ENCODE peak calls at places on chromosomes 2 and 18, in six cellular contexts. Y is ovary, L is neural progenitor cell, N is stomach, O is IMR-90, D is H9. V is an unnamed sample.

GRCh38 chr2:217325810-217326209 is 465.9 kb upstream of the TNP1 start:
- DNase-seq in Y (no peak), O (no peak), L (no peak), N (no peak), D (no peak), V (no peak)

GRCh38 chr2:39228413-39229209 is 15.2 kb downstream of the CDKL4 start:
- DNase-seq in Y (no peak), N (no peak), O (no peak), D (peak), L (peak), V (no peak)

GRCh38 chr2:186903183-186903582 is 54.2 kb upstream of the ZSWIM2 start:
- DNase-seq in O (no peak), L (no peak), N (no peak), D (no peak), Y (no peak), V (no peak)

GRCh38 chr2:121133551-121134319 is 151.3 kb downstream of the TFCP2L1 start:
- DNase-seq in N (no peak), O (no peak), L (no peak), Y (no peak), D (no peak), V (no peak)

GRCh38 chr2:241373449-241373848 is 17.4 kb downstream of the FARP2 start:
- DNase-seq in N (no peak), L (no peak), O (no peak), Y (no peak), D (no peak), V (no peak)

GRCh38 chr2:197426723-197427122 is 8.1 kb downstream of the SF3B1 start:
- DNase-seq in Y (no peak), L (no peak), O (no peak), D (no peak), N (no peak), V (no peak)

GRCh38 chr2:176140520-176141317 is 10.6 kb upstream of the HOXD4 start:
- DNase-seq in Y (peak), L (peak), N (peak), O (peak), D (peak), V (no peak)

GRCh38 chr2:239055756-239056493 is 208.0 kb downstream of the TWIST2 start:
- DNase-seq in N (no peak), Y (no peak), L (no peak), D (no peak), O (no peak), V (no peak)

GRCh38 chr18:48134609-48135008 is 204.2 kb upstream of the SMAD2 start:
- DNase-seq in Y (no peak), O (no peak), L (no peak), D (no peak), N (no peak), V (no peak)

GRCh38 chr2:107627164-107627563 is 199.5 kb upstream of the RGPD4 start:
- DNase-seq in Y (no peak), D (no peak), N (no peak), L (no peak), O (no peak), V (no peak)

GRCh38 chr2:129139380-129139779 is 820.7 kb upstream of the HS6ST1 start:
- DNase-seq in O (no peak), Y (no peak), N (no peak), D (no peak), L (no peak), V (no peak)
- H3K27ac ChIP-seq in O (no peak), Y (no peak), N (no peak), D (no peak), L (no peak), V (no peak)

GRCh38 chr18:5060543-5060942 is 136.5 kb downstream of the AKAIN1 start:
- DNase-seq in O (no peak), D (no peak), Y (no peak), L (no peak), N (no peak), V (no peak)

GRCh38 chr18:5061785-5062184 is 135.3 kb downstream of the AKAIN1 start:
- DNase-seq in D (no peak), N (no peak), O (no peak), Y (no peak), L (no peak), V (peak)

GRCh38 chr18:5064846-5065245 is 132.2 kb downstream of the AKAIN1 start:
- DNase-seq in O (no peak), D (no peak), Y (no peak), L (no peak), N (no peak), V (no peak)

GRCh38 chr18:5068856-5069255 is 128.2 kb downstream of the AKAIN1 start:
- DNase-seq in O (no peak), D (no peak), N (no peak), Y (no peak), L (no peak), V (no peak)

DNA sequence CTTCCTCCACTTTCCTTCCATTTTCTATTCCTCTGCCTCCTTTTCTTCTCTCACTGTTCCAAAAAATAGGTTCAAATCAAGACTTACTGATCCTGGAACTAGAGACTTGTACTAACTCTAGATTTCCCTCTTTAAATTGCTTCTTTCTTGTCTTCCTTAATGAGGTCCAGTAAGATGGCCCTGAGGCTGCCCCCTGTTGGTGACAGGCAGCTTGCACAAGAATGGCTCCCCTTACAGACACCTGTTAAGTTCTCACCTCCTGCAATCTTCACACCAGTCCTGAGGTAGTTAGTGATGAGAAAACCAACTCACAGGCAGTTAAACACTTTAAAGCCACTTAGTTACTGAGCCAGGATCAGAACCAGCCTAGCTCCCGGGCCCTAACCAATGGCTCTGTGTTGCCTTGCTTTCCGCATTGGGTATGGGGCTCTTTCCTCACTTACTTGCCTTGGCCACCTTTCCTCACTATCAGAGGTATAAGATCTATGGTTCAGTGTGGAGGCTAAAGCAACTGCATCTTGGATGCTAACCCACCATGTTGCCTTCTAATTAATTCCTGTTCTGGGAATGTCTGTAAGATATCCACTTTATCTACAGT is 130.6 kb downstream of the AKAIN1 start:
- DNase-seq in N (no peak), O (no peak), D (peak), L (peak), Y (no peak), V (no peak)
- TF ChIP-seq CTCF in N (no peak), O (no peak), D (peak), L (peak), Y (no peak), V (no peak)

GRCh38 chr2:152556506-152556905 is 160.8 kb downstream of the PRPF40A start:
- DNase-seq in L (no peak), N (no peak), O (no peak), D (no peak), Y (no peak), V (no peak)

GRCh38 chr2:152553518-152553917 is 163.7 kb downstream of the PRPF40A start:
- DNase-seq in Y (no peak), D (no peak), O (no peak), L (no peak), N (no peak), V (no peak)

GRCh38 chr2:152552868-152553267 is 164.4 kb downstream of the PRPF40A start:
- DNase-seq in N (no peak), O (no peak), D (no peak), Y (no peak), L (no peak), V (no peak)

GRCh38 chr2:152557273-152557879 is 159.9 kb downstream of the PRPF40A start:
- DNase-seq in N (no peak), L (no peak), Y (no peak), O (no peak), D (no peak), V (no peak)

DNA sequence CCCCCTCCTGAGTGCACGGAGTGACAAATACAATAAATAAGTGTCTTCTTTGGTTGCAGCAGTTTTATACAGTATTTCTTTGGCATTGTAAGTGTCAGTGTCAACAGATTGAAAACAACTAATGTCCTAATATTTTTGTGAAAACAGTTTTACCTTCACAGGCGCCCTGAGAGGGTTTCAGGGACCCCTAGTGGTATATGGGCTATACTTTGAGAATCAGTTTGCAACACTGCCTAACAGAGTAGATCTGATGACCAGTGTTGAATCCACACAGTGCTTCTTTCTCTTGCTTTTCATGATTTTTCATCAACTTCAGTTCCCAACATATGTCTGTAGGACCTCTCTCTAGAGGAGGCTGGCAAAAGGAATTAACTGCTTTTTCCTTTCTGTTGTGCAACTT is 162.2 kb downstream of the PRPF40A start:
- DNase-seq in N (no peak), O (no peak), D (no peak), Y (no peak), L (peak), V (no peak)
- H3K27ac ChIP-seq in N (no peak), O (no peak), D (no peak), Y (no peak), L (no peak), V (no peak)

GRCh38 chr2:159272166-159272565 is 14.3 kb downstream of the WDSUB1 start:
- DNase-seq in D (no peak), O (no peak), L (peak), N (no peak), Y (no peak), V (no peak)

GRCh38 chr2:159266554-159266953 is 19.9 kb downstream of the WDSUB1 start:
- DNase-seq in O (no peak), N (no peak), D (no peak), L (no peak), Y (no peak), V (no peak)

GRCh38 chr2:159267926-159268325 is 18.6 kb downstream of the WDSUB1 start:
- DNase-seq in N (no peak), D (no peak), L (no peak), Y (no peak), O (peak), V (no peak)

GRCh38 chr2:159275111-159275510 is 11.4 kb downstream of the WDSUB1 start:
- DNase-seq in L (no peak), O (no peak), N (no peak), Y (no peak), D (no peak), V (no peak)

DNA sequence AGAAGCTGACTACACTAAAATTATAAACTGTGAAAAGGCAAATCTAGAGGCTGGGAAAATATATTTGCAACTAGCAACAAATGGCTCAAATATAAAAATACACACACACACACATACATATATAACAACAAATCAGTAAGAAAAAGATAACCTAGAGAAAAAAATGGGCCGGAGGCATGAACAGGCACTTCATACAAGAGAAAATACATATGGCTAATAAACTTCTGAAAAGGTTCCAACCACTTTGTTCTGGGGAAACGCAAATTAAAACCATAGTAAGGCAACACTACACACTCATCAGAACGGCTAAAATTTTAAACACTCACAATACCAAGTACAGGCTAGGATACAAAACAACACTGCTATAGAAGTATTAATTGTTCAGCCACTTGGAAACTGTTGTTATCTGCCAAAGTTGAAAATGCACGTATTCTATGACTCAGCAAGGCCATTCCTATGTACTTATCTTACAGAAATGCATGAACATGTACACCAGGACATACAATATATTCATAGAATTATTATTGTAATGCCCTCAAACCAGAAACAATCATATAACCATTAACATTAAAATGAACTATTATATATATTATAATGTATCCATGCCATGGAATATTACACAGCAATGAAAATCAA is 15.6 kb downstream of the WDSUB1 start:
- DNase-seq in L (no peak), Y (no peak), D (no peak), O (no peak), N (no peak), V (no peak)
- TF ChIP-seq CTCF in L (no peak), Y (no peak), D (no peak), O (no peak), N (no peak), V (no peak)

DNA sequence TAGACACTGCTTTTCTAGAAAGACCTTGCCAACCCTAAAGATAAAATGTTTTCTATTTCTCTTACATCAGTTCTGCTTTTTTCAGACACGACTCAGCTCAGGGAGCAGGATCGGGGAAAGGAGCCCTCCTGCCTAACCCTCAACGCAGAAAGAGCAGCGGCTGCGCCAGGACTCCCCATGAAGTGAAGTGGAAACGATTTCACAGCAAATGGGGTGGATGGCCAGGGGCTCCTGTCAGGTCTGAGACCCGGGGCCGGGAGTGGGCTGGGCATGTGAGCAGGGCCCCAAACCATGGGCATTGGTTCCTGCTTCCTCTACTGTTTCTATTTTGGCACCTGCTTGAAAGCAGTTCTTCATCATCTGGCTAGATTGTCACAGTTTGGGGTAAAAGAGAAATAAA is 89.4 kb upstream of the PXDN start:
- DNase-seq in D (no peak), O (no peak), Y (no peak), L (no peak), N (no peak), V (no peak)
- H3K27ac ChIP-seq in D (no peak), O (no peak), Y (no peak), L (no peak), N (no peak), V (no peak)

GRCh38 chr18:35511833-35512232 is 14.1 kb upstream of the INO80C start:
- DNase-seq in Y (no peak), D (no peak), O (no peak), L (no peak), N (no peak), V (no peak)
- TF ChIP-seq CTCF in Y (no peak), D (peak), O (no peak), L (no peak), N (peak), V (peak)

GRCh38 chr2:199869653-199870052 is 18.7 kb upstream of the FTCDNL1 start:
- DNase-seq in O (no peak), L (no peak), N (no peak), Y (no peak), D (no peak), V (no peak)

GRCh38 chr2:199870581-199870980 is 19.6 kb upstream of the FTCDNL1 start:
- DNase-seq in N (no peak), O (peak), Y (no peak), L (no peak), D (no peak), V (no peak)

GRCh38 chr2:199869227-199869541 is 18.2 kb upstream of the FTCDNL1 start:
- DNase-seq in D (no peak), N (no peak), Y (no peak), O (no peak), L (no peak), V (no peak)

GRCh38 chr2:199875400-199875799 is 24.4 kb upstream of the FTCDNL1 start:
- DNase-seq in D (no peak), L (no peak), Y (no peak), N (no peak), O (no peak), V (no peak)

GRCh38 chr2:199874209-199874608 is 23.2 kb upstream of the FTCDNL1 start:
- DNase-seq in N (no peak), Y (no peak), D (no peak), L (no peak), O (no peak), V (no peak)
- H3K27ac ChIP-seq in N (no peak), Y (no peak), D (no peak), L (no peak), O (no peak), V (no peak)

GRCh38 chr2:118186110-118186857 is 98.0 kb downstream of the INSIG2 start:
- DNase-seq in O (peak), N (peak), L (peak), D (peak), Y (peak), V (peak)
- TF ChIP-seq CTCF in O (no peak), N (peak), L (no peak), D (no peak), Y (no peak), V (no peak)

GRCh38 chr2:36405183-36405582 is 49.6 kb downstream of the CRIM1 start:
- DNase-seq in Y (no peak), O (no peak), L (no peak), N (no peak), D (no peak), V (no peak)
- H3K27ac ChIP-seq in Y (no peak), O (peak), L (no peak), N (no peak), D (no peak), V (no peak)